ENCODE peak calls at places on chromosomes 5 and 9, in six cellular contexts. Q, W, J, L, N and H are unnamed samples. For H3K4me1, the result is how much of the 10 kb centered on the place peaks cover.

GRCh38 chr5:180786398-180787005 is 16.1 kb downstream of the MGAT1 start:
- DNase-seq in Q (no peak), W (no peak), J (no peak), L (no peak), N (no peak), H (no peak)

GRCh38 chr9:80866576-80867227 is 822.6 kb downstream of the TLE1 start:
- DNase-seq in Q (no peak), W (no peak), J (no peak), L (no peak), N (no peak), H (no peak)

GRCh38 chr5:160188151-160188967 is 40.9 kb upstream of the FABP6 start:
- DNase-seq in Q (peak), W (peak), J (peak), L (no peak), N (peak), H (no peak)

GRCh38 chr5:76556511-76557221 is 66.5 kb downstream of the F2RL2 start:
- DNase-seq in Q (no peak), W (no peak), J (no peak), L (no peak), N (no peak), H (no peak)

GRCh38 chr5:9456435-9457042 is 89.3 kb downstream of the SEMA5A start:
- DNase-seq in Q (no peak), W (no peak), J (no peak), L (peak), N (no peak), H (no peak)

GRCh38 chr9:97990259-97990658 is 7.1 kb downstream of the ANP32B start:
- DNase-seq in Q (no peak), W (no peak), J (no peak), L (no peak), N (peak), H (no peak)

GRCh38 chr9:94860678-94861588 is 134.4 kb downstream of the AOPEP start:
- DNase-seq in Q (no peak), W (no peak), J (peak), L (no peak), N (no peak), H (peak)

GRCh38 chr5:133842846-133843725 is 125.3 kb downstream of the C5orf15 start:
- DNase-seq in Q (no peak), W (no peak), J (no peak), L (no peak), N (no peak), H (no peak)

GRCh38 chr9:38662763-38663593 is 42.6 kb upstream of the ANKRD18A start:
- DNase-seq in Q (no peak), W (no peak), J (no peak), L (no peak), N (peak), H (no peak)

GRCh38 chr5:160774646-160775313 is 77.2 kb downstream of the ATP10B start:
- DNase-seq in Q (no peak), W (peak), J (no peak), L (peak), N (no peak), H (no peak)

GRCh38 chr5:134503088-134503936 is 22.2 kb upstream of the JADE2 start:
- DNase-seq in Q (peak), W (no peak), J (peak), L (no peak), N (peak), H (peak)

GRCh38 chr5:18487928-18488480 is 853.7 kb downstream of the TAF11L14 start:
- DNase-seq in Q (no peak), W (peak), J (no peak), L (no peak), N (no peak), H (no peak)

GRCh38 chr9:35951736-35952135 is 6.2 kb downstream of the OR2S2 start:
- DNase-seq in Q (no peak), W (no peak), J (no peak), L (no peak), N (peak), H (no peak)

GRCh38 chr9:79969383-79969782 is 397.6 kb downstream of the TLE4 start:
- DNase-seq in Q (no peak), W (no peak), J (no peak), L (no peak), N (no peak), H (no peak)

DNA sequence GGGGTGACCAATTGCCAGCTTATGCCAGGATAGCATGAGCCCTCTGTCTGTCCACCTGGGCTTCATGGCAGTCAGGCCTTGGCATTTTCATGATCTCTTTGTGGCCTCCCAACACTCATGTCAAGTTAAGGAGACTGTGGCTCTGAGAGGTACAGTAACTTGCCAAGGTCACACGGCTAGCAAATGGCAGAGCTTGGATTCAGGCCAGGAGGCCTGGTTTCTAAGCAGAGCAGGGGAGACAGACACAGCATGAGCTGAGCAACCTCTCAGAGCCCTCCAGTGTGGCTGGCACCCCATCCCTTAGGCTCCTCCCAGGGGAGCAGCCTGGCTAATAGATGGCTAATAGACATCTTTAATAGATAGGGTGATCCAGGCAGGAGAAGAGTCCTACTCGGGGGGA is 4.0 kb downstream of the SYNPO start:
- DNase-seq in Q (no peak), W (peak), J (no peak), L (no peak), N (no peak), H (no peak)
- H3K4me1 ChIP-seq in Q (under half), W (under half), J (under half), L (under half), N (half or more), H (under half)

DNA sequence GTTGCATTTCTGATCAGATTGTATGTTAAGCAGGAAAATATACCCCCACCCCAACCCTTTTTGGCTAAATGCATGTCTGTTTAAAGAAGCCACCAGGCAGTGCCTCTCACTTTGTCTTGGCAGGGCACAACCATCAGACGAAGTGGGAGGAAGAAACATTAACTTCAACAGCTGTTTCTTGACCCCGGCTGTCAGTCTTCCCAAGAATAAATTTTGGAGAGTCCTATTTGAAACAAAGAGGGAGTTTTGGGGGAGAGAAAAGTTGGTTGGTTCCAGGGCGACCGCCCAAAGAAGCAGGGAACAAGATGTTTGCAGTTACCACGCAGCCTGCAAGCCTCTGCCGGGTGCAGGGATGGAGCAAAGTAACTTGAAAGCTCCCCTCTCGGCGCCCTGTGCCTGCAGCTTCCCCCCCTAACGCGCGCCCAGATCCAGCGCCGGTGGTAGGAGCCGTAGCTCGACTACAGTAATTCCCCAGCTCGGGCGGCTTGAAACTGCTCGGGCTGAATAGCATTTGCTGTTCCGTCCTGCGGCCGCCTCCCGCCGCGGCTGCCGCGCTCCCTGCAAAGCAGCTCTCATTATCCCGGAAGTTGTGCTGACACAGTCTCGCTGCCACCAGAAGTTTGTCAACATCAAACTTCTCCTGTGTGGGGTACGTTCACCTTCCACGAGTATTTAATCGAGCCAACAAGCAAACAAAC is 100.7 kb upstream of the SSBP2 start:
- DNase-seq in Q (peak), W (peak), J (peak), L (peak), N (peak), H (peak)
- H3K4me1 ChIP-seq in Q (under half), W (half or more), J (under half), L (under half), N (under half), H (under half)

GRCh38 chr5:169650701-169651331 is 13.7 kb downstream of the DOCK2 start:
- DNase-seq in Q (no peak), W (no peak), J (no peak), L (no peak), N (peak), H (no peak)
- H3K4me1 ChIP-seq in Q (under half), W (under half), J (under half), L (under half), N (under half), H (under half)

GRCh38 chr5:138966236-138966985 is 91.3 kb upstream of the LRRTM2 start:
- DNase-seq in Q (no peak), W (no peak), J (no peak), L (no peak), N (no peak), H (no peak)
- H3K4me1 ChIP-seq in Q (under half), W (under half), J (under half), L (under half), N (under half), H (under half)

DNA sequence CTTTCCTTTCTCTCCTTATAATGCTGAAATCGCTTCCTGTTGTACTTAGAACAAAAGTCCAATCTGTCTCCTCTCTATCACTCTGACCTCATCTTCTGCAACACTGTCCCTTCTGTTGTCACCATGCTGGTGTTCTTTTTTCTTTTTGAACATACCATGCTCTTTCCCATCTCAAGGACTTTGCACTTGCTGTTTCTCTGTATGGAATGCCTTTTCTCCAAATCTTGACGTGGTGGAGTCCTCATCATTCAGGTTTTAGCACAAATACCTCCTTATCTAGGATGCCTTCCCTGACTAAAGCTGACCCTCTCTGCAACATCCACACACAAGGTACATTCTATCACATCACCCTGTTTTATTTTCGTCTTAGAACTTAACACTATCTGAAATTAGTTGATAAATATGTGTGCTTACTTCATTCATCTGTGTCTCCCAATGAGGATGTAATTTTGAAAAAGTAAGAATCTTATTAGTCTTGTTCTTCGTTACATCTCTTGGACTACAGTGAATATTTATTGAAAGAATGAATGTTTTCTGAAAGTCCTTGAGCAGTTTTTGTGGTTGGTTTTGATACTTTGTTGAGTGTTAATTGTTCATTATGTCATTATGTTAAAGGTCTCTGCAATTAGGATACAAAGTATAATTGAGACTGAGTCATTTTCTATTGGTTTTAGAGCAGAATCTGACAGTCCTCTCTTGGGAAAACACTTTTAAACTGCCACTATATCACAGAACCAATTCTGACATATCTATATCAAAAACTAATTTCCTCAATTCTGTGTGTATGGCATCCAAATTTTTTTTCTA is 145.3 kb upstream of the RASA1 start:
- DNase-seq in Q (no peak), W (no peak), J (no peak), L (no peak), N (no peak), H (peak)
- H3K4me1 ChIP-seq in Q (under half), W (under half), J (under half), L (under half), N (under half), H (half or more)

DNA sequence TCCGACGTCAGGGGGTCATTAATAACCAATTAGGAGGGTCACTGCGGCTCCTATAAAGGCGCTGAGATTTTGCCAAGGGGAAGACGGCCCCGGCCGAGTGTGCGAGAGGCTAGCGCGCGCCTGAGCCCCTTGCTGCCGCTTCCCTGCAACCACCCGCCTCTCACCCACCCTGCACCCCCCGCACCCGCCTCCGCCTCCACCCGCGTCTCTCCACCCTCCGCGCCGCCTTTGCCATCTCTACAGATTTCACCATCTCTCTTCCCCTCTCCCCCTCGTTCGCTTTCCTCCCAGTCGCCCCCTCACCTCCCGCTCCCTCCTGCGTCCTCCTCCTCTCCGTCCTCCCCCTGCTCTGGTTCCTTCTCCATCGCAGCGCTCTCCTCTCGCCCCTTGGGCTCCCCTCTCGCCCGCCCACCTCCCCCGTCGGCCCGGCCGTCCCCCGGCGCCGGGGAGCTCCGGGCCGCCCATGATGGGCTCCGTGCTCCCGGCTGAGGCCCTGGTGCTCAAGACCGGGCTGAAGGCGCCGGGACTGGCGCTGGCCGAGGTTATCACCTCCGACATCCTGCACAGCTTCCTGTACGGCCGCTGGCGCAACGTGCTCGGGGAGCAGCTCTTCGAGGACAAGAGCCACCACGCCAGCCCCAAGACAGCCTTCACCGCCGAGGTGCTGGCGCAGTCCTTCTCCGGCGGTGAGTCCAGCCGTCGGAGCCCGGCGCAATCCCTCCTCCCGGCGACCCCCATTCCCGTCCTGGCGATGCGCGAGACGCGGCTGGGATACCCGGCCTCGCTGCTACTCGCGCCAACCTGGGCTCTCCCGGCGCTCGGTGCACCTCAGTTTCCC is at the start of gene PRDM12:
- DNase-seq in Q (no peak), W (no peak), J (no peak), L (peak), N (peak), H (no peak)
- H3K4me1 ChIP-seq in Q (under half), W (under half), J (under half), L (under half), N (under half), H (under half)

DNA sequence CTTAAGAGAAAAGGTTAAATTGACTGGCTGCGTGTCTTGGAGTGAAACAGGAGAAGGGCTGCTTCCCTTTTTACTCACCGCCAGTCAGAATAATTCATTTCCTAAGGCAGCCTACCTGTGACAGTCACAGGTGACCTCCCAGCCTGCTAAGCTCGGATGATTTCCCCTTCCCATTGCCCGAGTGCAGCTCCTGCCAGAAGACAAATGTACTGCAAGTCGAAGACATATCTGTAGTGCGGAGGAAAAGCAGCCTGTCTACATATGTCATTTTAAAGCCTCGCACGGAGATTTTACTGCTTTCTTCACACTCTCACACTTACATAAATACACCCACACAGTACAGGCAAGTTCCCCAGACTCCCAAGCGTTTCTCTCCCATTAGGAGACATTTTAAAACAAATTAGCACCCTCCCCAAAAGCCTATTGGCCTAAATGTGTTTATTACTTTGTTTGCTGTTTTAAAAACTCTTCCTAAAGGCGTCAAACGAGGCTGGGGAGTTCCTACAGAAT is 665.7 kb upstream of the ZNF608 start:
- DNase-seq in Q (no peak), W (peak), J (peak), L (no peak), N (no peak), H (peak)
- H3K4me1 ChIP-seq in Q (under half), W (half or more), J (under half), L (half or more), N (under half), H (half or more)